ENCODE peak calls at places on chromosomes 4 and X, in nine cellular contexts. C is stimulated activated CD8-positive, alpha-beta memory T cell treated with anti-CD3 and anti-CD28 coated beads, Interleukin-12 subunit alpha, Interleukin-12 subunit beta, amount 100 ng/mL, for 4 hours; Y is NCI-H2171 treated with DMSO at 0.1 percent for 48 hours; L is fibroblast of lung; O is SHP77; P is A549; B is Caco-2; R is amniotic stem cell; U is hippocampal formation. X is an unnamed sample.

GRCh38 chr4:185772391-185773093 is 39.5 kb downstream of the SORBS2 start:
- DNase-seq in C (no peak), Y (no peak), L (no peak), O (no peak), P (no peak), B (no peak), R (no peak), U (no peak), X (no peak)

GRCh38 chrX:46554942-46555341 is 9.7 kb upstream of the ZNF674 start:
- DNase-seq in C (no peak), Y (peak), L (no peak), O (no peak), P (peak), B (no peak), R (no peak), U (no peak), X (peak)

GRCh38 chrX:6363193-6363592 is 134.5 kb upstream of the NLGN4X start:
- DNase-seq in C (no peak), Y (no peak), L (peak), O (no peak), P (no peak), B (no peak), R (no peak), U (no peak), X (peak)

GRCh38 chrX:152170621-152171020 is 32.2 kb upstream of the MAGEA10 start:
- DNase-seq in C (no peak), Y (no peak), L (no peak), O (no peak), P (no peak), B (no peak), R (no peak), U (no peak), X (no peak)

GRCh38 chr4:123632646-123633045 is 236.1 kb downstream of the SPRY1 start:
- DNase-seq in C (no peak), Y (no peak), L (peak), O (no peak), P (no peak), B (no peak), R (no peak), U (no peak), X (no peak)

GRCh38 chrX:44733931-44734330 is 109.9 kb upstream of the DUSP21 start:
- DNase-seq in C (no peak), Y (no peak), L (peak), O (no peak), P (no peak), B (no peak), R (no peak), U (no peak), X (no peak)

GRCh38 chr4:107780665-107781064 is 44.1 kb upstream of the SGMS2 start:
- DNase-seq in C (no peak), Y (no peak), L (peak), O (no peak), P (peak), B (no peak), R (no peak), U (no peak), X (peak)

GRCh38 chrX:107700317-107700774 is 72.0 kb downstream of the PRPS1 start:
- DNase-seq in C (no peak), Y (peak), L (peak), O (no peak), P (no peak), B (no peak), R (no peak), U (no peak), X (peak)

GRCh38 chr4:1603413-1604135 is 80.5 kb downstream of the FAM53A start:
- DNase-seq in C (no peak), Y (no peak), L (no peak), O (no peak), P (no peak), B (no peak), R (no peak), U (no peak), X (no peak)

GRCh38 chrX:75781618-75782017 is 3.4 kb downstream of the MAGEE2 start:
- DNase-seq in C (no peak), Y (no peak), L (no peak), O (no peak), P (no peak), B (no peak), R (no peak), U (peak), X (no peak)

GRCh38 chr4:118557298-118557851 is 127.8 kb upstream of the METTL14 start:
- DNase-seq in C (no peak), Y (peak), L (peak), O (no peak), P (no peak), B (no peak), R (peak), U (no peak), X (peak)

GRCh38 chr4:17276821-17277220 is 235.1 kb downstream of the QDPR start:
- DNase-seq in C (no peak), Y (no peak), L (peak), O (no peak), P (no peak), B (no peak), R (peak), U (no peak), X (peak)

GRCh38 chr4:24921491-24921890 is 8.6 kb upstream of the CCDC149 start:
- DNase-seq in C (no peak), Y (no peak), L (no peak), O (no peak), P (no peak), B (no peak), R (no peak), U (no peak), X (no peak)

GRCh38 chr4:127648061-127648460 is 15.3 kb downstream of the INTU start:
- DNase-seq in C (no peak), Y (no peak), L (peak), O (no peak), P (no peak), B (no peak), R (no peak), U (no peak), X (no peak)

GRCh38 chr4:152970102-152970820 is 34.1 kb downstream of the FHDC1 start:
- DNase-seq in C (no peak), Y (no peak), L (peak), O (no peak), P (no peak), B (no peak), R (peak), U (no peak), X (no peak)

GRCh38 chrX:38664285-38664684 is 102.9 kb downstream of the TSPAN7 start:
- DNase-seq in C (no peak), Y (peak), L (peak), O (no peak), P (peak), B (peak), R (peak), U (peak), X (peak)

GRCh38 chr4:53116959-53117358 is 248.9 kb downstream of the SCFD2 start:
- DNase-seq in C (no peak), Y (no peak), L (peak), O (no peak), P (no peak), B (no peak), R (no peak), U (no peak), X (no peak)

GRCh38 chr4:3867403-3868100 is 101.4 kb downstream of the ADRA2C start:
- DNase-seq in C (no peak), Y (no peak), L (no peak), O (no peak), P (no peak), B (no peak), R (no peak), U (no peak), X (no peak)

GRCh38 chr4:36222702-36223101 is 21.6 kb downstream of the ARAP2 start:
- DNase-seq in C (no peak), Y (no peak), L (peak), O (no peak), P (no peak), B (no peak), R (no peak), U (no peak), X (no peak)

GRCh38 chr4:41533685-41534084 is 4.3 kb upstream of the LIMCH1 start:
- DNase-seq in C (no peak), Y (no peak), L (no peak), O (no peak), P (no peak), B (no peak), R (no peak), U (no peak), X (no peak)

GRCh38 chrX:101385795-101386541 is at the start of gene BTK:
- DNase-seq in C (no peak), Y (no peak), L (no peak), O (no peak), P (no peak), B (no peak), R (no peak), U (no peak), X (peak)

GRCh38 chrX:153642655-153643430 is 4.2 kb upstream of the DUSP9 start:
- DNase-seq in C (no peak), Y (peak), L (no peak), O (no peak), P (no peak), B (no peak), R (no peak), U (no peak), X (no peak)

GRCh38 chr4:91436556-91436955 is 867.2 kb upstream of the GRID2 start:
- DNase-seq in C (no peak), Y (no peak), L (no peak), O (no peak), P (no peak), B (no peak), R (no peak), U (no peak), X (peak)

GRCh38 chr4:31365006-31365690 is 645.0 kb downstream of the PCDH7 start:
- DNase-seq in C (no peak), Y (no peak), L (peak), O (no peak), P (no peak), B (no peak), R (no peak), U (no peak), X (no peak)

GRCh38 chr4:12692815-12693214 is 791.3 kb downstream of the RAB28 start:
- DNase-seq in C (no peak), Y (no peak), L (peak), O (no peak), P (no peak), B (no peak), R (no peak), U (no peak), X (no peak)

GRCh38 chr4:183402771-183403170 is 41.7 kb upstream of the CDKN2AIP start:
- DNase-seq in C (no peak), Y (no peak), L (peak), O (no peak), P (no peak), B (no peak), R (no peak), U (no peak), X (peak)

GRCh38 chr4:75705198-75705712 is 19.1 kb upstream of the USO1 start:
- DNase-seq in C (no peak), Y (no peak), L (no peak), O (no peak), P (no peak), B (no peak), R (no peak), U (no peak), X (no peak)

GRCh38 chr4:181685911-181686310 is 557.3 kb upstream of the TENM3 start:
- DNase-seq in C (no peak), Y (no peak), L (peak), O (no peak), P (no peak), B (no peak), R (peak), U (peak), X (no peak)

X was measured in OCI-M1.